ENCODE peak calls at places on chromosomes 13 and 19, in five cellular contexts. C is A549, R is transverse colon, B is brain microvascular endothelial cell, Z is PC-3. Q is an unnamed sample.
A peak's percentile ranks its signal among the peaks of the same experiment; 100 is the strongest.

GRCh38 chr19:35041548-35042055 is at the start of gene HPN:
- DNase-seq in C (no peak), R (no peak), B (no peak), Z (no peak), Q (no peak)

GRCh38 chr19:38290631-38291147 is 13.4 kb upstream of the C19orf33 start:
- DNase-seq in C (peak; percentile 61), R (no peak), B (peak; percentile 90), Z (peak; percentile 97), Q (no peak)

GRCh38 chr13:113907637-113908617 is 44.1 kb upstream of the GAS6 start:
- DNase-seq in C (no peak), R (peak; percentile 36), B (no peak), Z (no peak), Q (no peak)

GRCh38 chr13:101309014-101309619 is 107.2 kb downstream of the NALCN start:
- DNase-seq in C (no peak), R (no peak), B (peak; percentile 77), Z (peak; percentile 33), Q (no peak)

GRCh38 chr13:76852991-76853390 is 33.2 kb downstream of the KCTD12 start:
- DNase-seq in C (no peak), R (no peak), B (peak; percentile 14), Z (peak; percentile 82), Q (peak; percentile 89)

GRCh38 chr13:21435710-21436151 is 23.4 kb downstream of the ZDHHC20 start:
- DNase-seq in C (peak; percentile 58), R (peak; percentile 63), B (peak; percentile 84), Z (peak; percentile 62), Q (peak; percentile 85)

GRCh38 chr13:110329258-110329657 is 22.2 kb downstream of the COL4A2 start:
- DNase-seq in C (no peak), R (no peak), B (peak; percentile 60), Z (no peak), Q (no peak)

GRCh38 chr13:49530452-49530851 is 34.7 kb downstream of the PHF11 start:
- DNase-seq in C (no peak), R (no peak), B (no peak), Z (no peak), Q (no peak)

GRCh38 chr13:46160474-46161066 is 21.4 kb downstream of the LCP1 start:
- DNase-seq in C (peak; percentile 55), R (no peak), B (peak; percentile 18), Z (peak; percentile 57), Q (peak; percentile 69)

GRCh38 chr13:89457977-89458376 is 1786.8 kb downstream of the SLITRK5 start:
- DNase-seq in C (peak; percentile 34), R (no peak), B (peak; percentile 23), Z (peak; percentile 67), Q (peak; percentile 6)

GRCh38 chr13:20983386-20983785 is 78.0 kb downstream of the LATS2 start:
- DNase-seq in C (no peak), R (no peak), B (no peak), Z (no peak), Q (no peak)

GRCh38 chr19:50820086-50820485 is 3.5 kb downstream of the KLK1 start:
- DNase-seq in C (no peak), R (peak; percentile 43), B (no peak), Z (no peak), Q (no peak)

GRCh38 chr13:49694446-49694845 is 3.2 kb upstream of the EBPL start:
- DNase-seq in C (no peak), R (no peak), B (no peak), Z (no peak), Q (no peak)

GRCh38 chr19:19540707-19541515 is 2.8 kb downstream of the CILP2 start:
- DNase-seq in C (peak; percentile 45), R (peak; percentile 66), B (no peak), Z (peak; percentile 93), Q (no peak)

GRCh38 chr19:53881482-53882390 is at the start of gene PRKCG:
- DNase-seq in C (peak; percentile 75), R (peak; percentile 71), B (no peak), Z (peak; percentile 52), Q (no peak)

GRCh38 chr13:34462843-34463242 is 479.2 kb upstream of the NBEA start:
- DNase-seq in C (peak; percentile 72), R (no peak), B (peak; percentile 72), Z (peak; percentile 92), Q (peak; percentile 76)

GRCh38 chr19:29851769-29852521 is 40.2 kb downstream of the CCNE1 start:
- DNase-seq in C (no peak), R (no peak), B (no peak), Z (no peak), Q (no peak)

GRCh38 chr19:39617745-39618144 is 15.4 kb downstream of the LGALS13 start:
- DNase-seq in C (no peak), R (no peak), B (no peak), Z (no peak), Q (no peak)

GRCh38 chr13:31940076-31940475 is 91.5 kb upstream of the FRY start:
- DNase-seq in C (no peak), R (no peak), B (no peak), Z (no peak), Q (no peak)

GRCh38 chr19:1864480-1865171 is 1.2 kb upstream of the KLF16 start:
- DNase-seq in C (peak; percentile 72), R (peak; percentile 83), B (no peak), Z (peak; percentile 44), Q (peak; percentile 58)

GRCh38 chr19:27709496-27709895 is 1503.5 kb downstream of the UQCRFS1 start:
- DNase-seq in C (no peak), R (no peak), B (no peak), Z (no peak), Q (no peak)

GRCh38 chr13:94309997-94310842 is 169.3 kb downstream of the DCT start:
- DNase-seq in C (peak; percentile 15), R (no peak), B (peak; percentile 79), Z (peak; percentile 79), Q (peak; percentile 91)

GRCh38 chr13:35598233-35598632 is 121.7 kb upstream of the MAB21L1 start:
- DNase-seq in C (no peak), R (no peak), B (no peak), Z (no peak), Q (peak; percentile 75)

GRCh38 chr19:13037718-13038117 is 42.4 kb downstream of the NFIX start:
- DNase-seq in C (no peak), R (no peak), B (no peak), Z (no peak), Q (no peak)

GRCh38 chr19:36032251-36033104 is at the start of gene CLIP3:
- DNase-seq in C (no peak), R (peak; percentile 45), B (peak; percentile 44), Z (no peak), Q (peak; percentile 64)

GRCh38 chr13:98981596-98982195 is 3.8 kb upstream of the DOCK9 start:
- DNase-seq in C (no peak), R (no peak), B (no peak), Z (no peak), Q (no peak)

GRCh38 chr19:42081584-42082258 is 5.8 kb downstream of the ZNF574 start:
- DNase-seq in C (peak; percentile 82), R (no peak), B (peak; percentile 43), Z (peak; percentile 49), Q (peak; percentile 64)

GRCh38 chr19:48628486-48629296 is 8.5 kb downstream of the DBP start:
- DNase-seq in C (no peak), R (peak; percentile 19), B (no peak), Z (no peak), Q (no peak)
- H3K27ac ChIP-seq in C (no peak overlapping the region), R (peak overlapping the region; percentile 90), B (no peak overlapping the region), Z (no peak overlapping the region), Q (no peak overlapping the region)

GRCh38 chr19:58581227-58582141 is 8.3 kb upstream of the MZF1 start:
- DNase-seq in C (peak; percentile 90), R (peak; percentile 84), B (peak; percentile 85), Z (peak; percentile 85), Q (peak; percentile 91)
- TF ChIP-seq CTCF in C (peak; percentile 85), R (peak; percentile 80), B (peak; percentile 96), Z (peak; percentile 99), Q (peak; percentile 100)

DNA sequence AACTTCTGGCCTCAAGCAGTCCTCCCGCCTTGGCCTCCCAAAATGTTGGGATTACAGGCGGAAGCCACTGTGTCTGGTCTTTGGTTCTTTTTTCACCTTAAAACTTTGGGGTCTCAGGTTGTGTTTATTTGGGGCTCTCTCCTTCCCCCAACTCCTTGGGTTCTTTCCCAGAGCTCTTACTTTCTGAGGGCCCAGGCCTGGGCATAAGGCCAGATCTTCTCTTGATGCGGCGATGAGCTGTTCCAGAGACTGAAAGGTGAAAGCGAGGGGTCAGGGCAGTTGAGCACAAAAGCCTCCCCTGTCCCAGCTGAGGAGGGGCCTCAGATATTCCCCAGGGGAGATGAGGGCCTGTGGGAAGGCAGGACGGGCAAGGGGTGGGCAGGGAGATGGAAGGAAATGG is 7.1 kb downstream of the POLR1G start:
- DNase-seq in C (no peak), R (no peak), B (no peak), Z (no peak), Q (no peak)
- H3K27ac ChIP-seq in C (no peak overlapping the region), R (no peak overlapping the region), B (no peak overlapping the region), Z (no peak overlapping the region), Q (no peak overlapping the region)

GRCh38 chr13:69324109-69324886 is 783.3 kb upstream of the ATXN8OS start:
- DNase-seq in C (peak; percentile 43), R (no peak), B (no peak), Z (peak; percentile 42), Q (no peak)
- TF ChIP-seq CTCF in C (peak; percentile 53), R (peak; percentile 41), B (no peak), Z (peak; percentile 51), Q (no peak)

Q was measured in endothelial cell of umbilical vein.